ENCODE peak calls at places on chromosomes 5 and 9, in nine cellular contexts. P, F, S, G, R, O, H, J and C are unnamed samples.

GRCh38 chr9:125815568-125815967 is 68.4 kb downstream of the PBX3 start:
- DNase-seq in P (no peak), F (no peak), S (peak; percentile 49), G (no peak), R (no peak), O (no peak), H (no peak), J (no peak), C (peak; percentile 11)

GRCh38 chr5:98510111-98510510 is 263.4 kb upstream of the RGMB start:
- DNase-seq in P (no peak), F (no peak), S (peak; percentile 58), G (no peak), R (no peak), O (no peak), H (no peak), J (no peak), C (no peak)

GRCh38 chr5:3114467-3114866 is 363.0 kb upstream of the IRX2 start:
- DNase-seq in P (no peak), F (no peak), S (no peak), G (no peak), R (no peak), O (no peak), H (no peak), J (no peak), C (no peak)

GRCh38 chr5:84437673-84438315 is 53.1 kb upstream of the EDIL3 start:
- DNase-seq in P (no peak), F (no peak), S (peak; percentile 76), G (no peak), R (peak; percentile 93), O (no peak), H (no peak), J (no peak), C (peak; percentile 35)

GRCh38 chr5:142735323-142736246 is 34.6 kb upstream of the ARHGAP26 start:
- DNase-seq in P (no peak), F (no peak), S (no peak), G (no peak), R (no peak), O (no peak), H (no peak), J (no peak), C (no peak)

GRCh38 chr5:128237504-128237903 is 153.9 kb downstream of the SLC12A2 start:
- DNase-seq in P (no peak), F (no peak), S (peak; percentile 61), G (no peak), R (no peak), O (no peak), H (no peak), J (no peak), C (no peak)

GRCh38 chr5:14322437-14323187 is 179.5 kb downstream of the TRIO start:
- DNase-seq in P (no peak), F (no peak), S (peak; percentile 23), G (no peak), R (no peak), O (no peak), H (no peak), J (no peak), C (no peak)

GRCh38 chr9:96071245-96072124 is 196.0 kb downstream of the ERCC6L2 start:
- DNase-seq in P (no peak), F (no peak), S (peak; percentile 51), G (peak; percentile 20), R (peak; percentile 52), O (no peak), H (no peak), J (no peak), C (no peak)

GRCh38 chr5:33494476-33494875 is 53.7 kb downstream of the TARS1 start:
- DNase-seq in P (no peak), F (no peak), S (no peak), G (no peak), R (no peak), O (no peak), H (no peak), J (no peak), C (no peak)

GRCh38 chr5:34756781-34757624 is 82.0 kb upstream of the TTC23L start:
- DNase-seq in P (no peak), F (no peak), S (no peak), G (no peak), R (no peak), O (no peak), H (no peak), J (no peak), C (no peak)

GRCh38 chr5:174559141-174559540 is 165.2 kb upstream of the MSX2 start:
- DNase-seq in P (no peak), F (no peak), S (no peak), G (no peak), R (no peak), O (no peak), H (no peak), J (no peak), C (peak; percentile 61)

GRCh38 chr5:1876708-1877433 is 5.9 kb downstream of the IRX4 start:
- DNase-seq in P (no peak), F (no peak), S (no peak), G (no peak), R (no peak), O (no peak), H (no peak), J (no peak), C (no peak)

GRCh38 chr5:1875481-1875842 is 7.3 kb downstream of the IRX4 start:
- DNase-seq in P (no peak), F (no peak), S (no peak), G (no peak), R (no peak), O (no peak), H (no peak), J (no peak), C (no peak)

GRCh38 chr5:1877434-1878049 is 5.2 kb downstream of the IRX4 start:
- DNase-seq in P (no peak), F (no peak), S (no peak), G (no peak), R (no peak), O (no peak), H (no peak), J (no peak), C (no peak)

GRCh38 chr5:1874820-1875219 is 7.9 kb downstream of the IRX4 start:
- DNase-seq in P (no peak), F (no peak), S (no peak), G (no peak), R (no peak), O (no peak), H (no peak), J (no peak), C (no peak)

GRCh38 chr5:1875843-1876671 is 6.7 kb downstream of the IRX4 start:
- DNase-seq in P (no peak), F (no peak), S (no peak), G (no peak), R (no peak), O (no peak), H (no peak), J (no peak), C (no peak)
- H3K27ac ChIP-seq in P (no peak overlapping the region), F (no peak overlapping the region), S (no peak overlapping the region), G (no peak overlapping the region), R (no peak overlapping the region), O (no peak overlapping the region), H (no peak overlapping the region), J (no peak overlapping the region), C (no peak overlapping the region)

GRCh38 chr5:73486119-73486899 is 11.9 kb upstream of the BTF3 start:
- DNase-seq in P (no peak), F (no peak), S (no peak), G (no peak), R (no peak), O (no peak), H (no peak), J (no peak), C (no peak)
- H3K27ac ChIP-seq in P (no peak overlapping the region), F (no peak overlapping the region), S (no peak overlapping the region), G (no peak overlapping the region), R (no peak overlapping the region), O (no peak overlapping the region), H (no peak overlapping the region), J (no peak overlapping the region), C (no peak overlapping the region)

GRCh38 chr9:37903581-37903830 is 421 bp downstream of the SLC25A51 start:
- DNase-seq in P (peak; percentile 85), F (peak; percentile 39), S (peak; percentile 77), G (no peak), R (no peak), O (no peak), H (peak; percentile 87), J (no peak), C (no peak)

GRCh38 chr9:37903831-37904646 is at the start of gene SLC25A51:
- DNase-seq in P (peak; percentile 99), F (peak; percentile 93), S (peak; percentile 91), G (peak; percentile 96), R (peak; percentile 82), O (peak; percentile 94), H (peak; percentile 99), J (peak; percentile 98), C (peak; percentile 66)

GRCh38 chr9:37904647-37905505 is 949 bp upstream of the SLC25A51 start:
- DNase-seq in P (no peak), F (no peak), S (peak; percentile 72), G (no peak), R (no peak), O (no peak), H (no peak), J (no peak), C (no peak)

GRCh38 chr9:37902131-37902530 is 1.8 kb downstream of the SLC25A51 start:
- DNase-seq in P (no peak), F (no peak), S (no peak), G (no peak), R (no peak), O (no peak), H (no peak), J (no peak), C (no peak)

GRCh38 chr9:37902804-37903580 is 935 bp downstream of the SLC25A51 start:
- DNase-seq in P (no peak), F (peak; percentile 19), S (peak; percentile 76), G (no peak), R (no peak), O (no peak), H (no peak), J (no peak), C (no peak)
- H3K27ac ChIP-seq in P (peak overlapping the region; percentile 90), F (peak overlapping the region; percentile 93), S (peak overlapping the region; percentile 59), G (peak overlapping the region; percentile 73), R (no peak overlapping the region), O (peak overlapping the region; percentile 86), H (no peak overlapping the region), J (peak overlapping the region; percentile 70), C (peak overlapping the region; percentile 80)

DNA sequence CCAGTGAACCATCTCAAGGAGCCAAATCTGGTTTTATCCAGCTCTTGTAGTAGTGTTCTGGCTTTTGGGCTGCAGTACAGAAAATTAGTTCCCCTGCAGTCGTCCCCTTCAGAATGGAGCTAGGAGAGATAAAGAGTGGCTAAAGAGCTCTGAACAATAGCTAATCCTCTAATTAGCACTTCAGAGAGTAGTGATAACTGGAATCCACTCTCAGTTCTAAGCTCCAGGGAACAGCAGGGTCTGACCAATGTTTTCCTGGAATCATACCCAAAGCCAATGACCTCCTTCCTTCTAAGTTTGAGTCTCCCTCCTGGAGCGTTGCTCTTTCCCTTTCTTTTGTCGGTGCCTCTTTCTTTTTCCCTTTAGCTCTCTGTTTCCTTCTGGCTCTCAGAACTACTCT is 47.4 kb downstream of the MFAP3 start:
- DNase-seq in P (no peak), F (no peak), S (no peak), G (no peak), R (no peak), O (no peak), H (no peak), J (no peak), C (no peak)
- H3K27ac ChIP-seq in P (no peak overlapping the region), F (no peak overlapping the region), S (no peak overlapping the region), G (no peak overlapping the region), R (no peak overlapping the region), O (no peak overlapping the region), H (no peak overlapping the region), J (no peak overlapping the region), C (no peak overlapping the region)

GRCh38 chr5:162190-162564 is 29.1 kb upstream of the LRRC14B start:
- DNase-seq in P (peak; percentile 53), F (no peak), S (no peak), G (no peak), R (no peak), O (no peak), H (peak; percentile 53), J (no peak), C (no peak)
- H3K27ac ChIP-seq in P (no peak overlapping the region), F (no peak overlapping the region), S (no peak overlapping the region), G (no peak overlapping the region), R (no peak overlapping the region), O (no peak overlapping the region), H (no peak overlapping the region), J (no peak overlapping the region), C (no peak overlapping the region)